ENCODE peak calls at places on chromosomes 3 and 15, in four cellular contexts. W, U, K and T are unnamed samples.

GRCh38 chr3:164683516-164683915 is 394.8 kb downstream of the SI start:
- DNase-seq in K (no peak), U (no peak), W (no peak), T (no peak)

GRCh38 chr15:65303687-65304392 is 637 bp upstream of the RNU5B-1 start:
- DNase-seq in U (no peak), K (peak; percentile 48), W (peak; percentile 89), T (peak; percentile 17)

GRCh38 chr3:53154731-53155320 is 6.2 kb upstream of the PRKCD start:
- DNase-seq in W (no peak), K (no peak), U (no peak), T (no peak)

GRCh38 chr3:16412192-16412808 is 101.2 kb downstream of the RFTN1 start:
- DNase-seq in W (no peak), K (no peak), U (no peak), T (no peak)

GRCh38 chr3:154766765-154767503 is 313.2 kb upstream of the MME start:
- DNase-seq in U (no peak), W (peak; percentile 69), K (no peak), T (peak; percentile 4)

GRCh38 chr3:12187448-12188327 is 29.0 kb upstream of the TIMP4 start:
- DNase-seq in U (no peak), K (no peak), W (peak; percentile 57), T (peak; percentile 65)

GRCh38 chr3:66544619-66545429 is 44.0 kb upstream of the LRIG1 start:
- DNase-seq in W (peak; percentile 26), K (no peak), U (no peak), T (no peak)

GRCh38 chr3:79086514-79086913 is 681.3 kb downstream of the ROBO1 start:
- DNase-seq in U (no peak), K (peak; percentile 65), W (peak; percentile 82), T (peak; percentile 52)

GRCh38 chr3:36944641-36945270 is at the start of gene TRANK1:
- DNase-seq in K (no peak), U (peak; percentile 79), W (peak; percentile 79), T (no peak)

GRCh38 chr3:86954226-86954625 is 36.7 kb downstream of the VGLL3 start:
- DNase-seq in U (no peak), W (no peak), K (no peak), T (no peak)

GRCh38 chr3:171788546-171789351 is 21.5 kb downstream of the PLD1 start:
- DNase-seq in U (no peak), W (no peak), K (no peak), T (peak; percentile 20)

GRCh38 chr3:53264718-53265117 is 8.9 kb upstream of the TKT start:
- DNase-seq in W (peak; percentile 52), K (no peak), U (no peak), T (no peak)

GRCh38 chr3:49158108-49158709 is 7.9 kb downstream of the CCDC71 start:
- DNase-seq in W (peak; percentile 90), K (no peak), U (peak; percentile 65), T (peak; percentile 62)

GRCh38 chr3:50617096-50617791 is at the start of gene MAPKAPK3:
- DNase-seq in U (no peak), K (no peak), W (no peak), T (no peak)

GRCh38 chr15:70708839-70709238 is 54.5 kb downstream of the UACA start:
- DNase-seq in U (no peak), W (no peak), K (no peak), T (no peak)

GRCh38 chr3:30631237-30631961 is 25.0 kb downstream of the TGFBR2 start:
- DNase-seq in K (no peak), U (peak; percentile 76), W (no peak), T (peak; percentile 63)

GRCh38 chr3:38349684-38350359 is 3.2 kb downstream of the XYLB start:
- DNase-seq in U (no peak), W (no peak), K (no peak), T (no peak)

GRCh38 chr3:197002701-197003454 is 26.7 kb downstream of the MELTF start:
- DNase-seq in U (peak; percentile 74), W (peak; percentile 87), K (peak; percentile 63), T (peak; percentile 43)

GRCh38 chr3:20574746-20575145 is 388.7 kb upstream of the SGO1 start:
- DNase-seq in K (no peak), U (no peak), W (no peak), T (no peak)

GRCh38 chr3:129398803-129399144 is 29.7 kb downstream of the EFCAB12 start:
- DNase-seq in K (no peak), U (no peak), W (peak; percentile 62), T (no peak)

GRCh38 chr15:55743615-55743978 is 645 bp upstream of the PRTG start:
- DNase-seq in K (no peak), W (no peak), U (no peak), T (no peak)
- H3K4me3 ChIP-seq in K (peak overlapping the region; percentile 40), W (peak overlapping the region; percentile 87), U (no peak overlapping the region), T (no peak overlapping the region)

DNA sequence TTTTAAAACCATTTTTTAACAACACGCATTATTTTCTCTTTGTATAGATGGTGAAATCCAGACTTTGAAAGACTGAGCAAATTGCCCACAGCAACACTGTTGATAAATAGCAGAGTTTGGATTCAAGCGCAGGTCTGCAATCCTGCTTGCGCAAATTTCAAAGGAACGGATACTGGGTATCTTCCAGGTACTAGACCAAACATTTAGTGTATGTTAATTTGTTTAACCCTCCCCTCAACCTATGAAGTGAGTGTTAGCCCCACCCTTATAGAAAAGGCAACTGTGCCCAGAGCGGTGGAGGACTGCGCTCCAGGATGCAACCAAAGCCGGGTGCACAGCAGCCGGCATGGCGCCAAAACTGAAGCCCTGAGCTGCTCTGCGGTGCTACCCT is 103.8 kb downstream of the CPN2 start:
- DNase-seq in K (no peak), U (no peak), W (no peak), T (no peak)
- H3K4me3 ChIP-seq in K (no peak overlapping the region), U (no peak overlapping the region), W (no peak overlapping the region), T (no peak overlapping the region)

GRCh38 chr15:47719730-47720129 is 2.4 kb downstream of the SEMA6D start:
- DNase-seq in K (no peak), U (no peak), W (no peak), T (no peak)
- H3K4me3 ChIP-seq in K (no peak overlapping the region), U (no peak overlapping the region), W (peak overlapping the region; percentile 91), T (no peak overlapping the region)

DNA sequence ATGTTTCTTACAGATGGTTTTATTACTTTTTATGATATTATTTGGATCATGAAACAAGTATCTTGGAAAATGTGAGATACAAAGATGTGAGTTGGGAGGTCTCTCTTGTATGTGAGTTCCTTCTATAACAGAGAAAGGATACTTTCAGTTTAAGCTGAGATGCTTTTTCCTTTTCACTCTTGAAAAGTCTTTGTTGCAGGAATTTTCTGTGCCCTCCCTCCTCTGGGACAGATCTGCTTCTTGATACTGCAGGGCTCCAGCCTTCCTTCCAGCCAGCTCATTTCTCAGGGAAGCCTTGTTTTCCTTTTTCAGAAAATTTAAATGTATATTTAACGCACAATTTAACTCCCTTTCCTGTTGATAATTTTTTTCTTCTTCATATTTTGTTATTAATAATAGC is 105.4 kb downstream of the IGF1R start:
- DNase-seq in U (no peak), K (peak; percentile 35), W (no peak), T (no peak)
- H3K4me3 ChIP-seq in U (no peak overlapping the region), K (no peak overlapping the region), W (no peak overlapping the region), T (no peak overlapping the region)

DNA sequence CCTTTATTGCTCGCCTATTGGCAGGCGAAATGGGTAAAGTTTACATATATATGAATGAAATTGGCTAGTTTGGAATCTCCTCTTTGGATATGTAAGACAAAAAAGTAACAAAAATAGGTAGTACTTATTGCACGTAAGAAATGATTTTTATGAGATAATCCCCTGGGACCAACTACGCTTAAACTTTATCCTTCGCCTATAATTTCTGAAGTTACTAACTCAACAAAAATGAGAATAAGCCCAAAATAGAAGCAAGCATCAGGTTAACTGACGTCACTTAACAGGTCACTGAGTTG is 438 bp upstream of the SLC49A4 start:
- DNase-seq in K (no peak), W (no peak), U (no peak), T (no peak)
- H3K4me3 ChIP-seq in K (peak overlapping the region; percentile 55), W (peak overlapping the region; percentile 91), U (peak overlapping the region; percentile 99), T (peak overlapping the region; percentile 91)

GRCh38 chr15:92881838-92882696 is 18.1 kb upstream of the CHD2 start:
- DNase-seq in K (peak; percentile 100), U (peak; percentile 99), W (peak; percentile 100), T (peak; percentile 100)

GRCh38 chr15:92879949-92880725 is 20.0 kb upstream of the CHD2 start:
- DNase-seq in U (peak; percentile 24), K (no peak), W (no peak), T (peak; percentile 89)

GRCh38 chr15:92881570-92881837 is 18.6 kb upstream of the CHD2 start:
- DNase-seq in U (no peak), W (no peak), K (no peak), T (no peak)

GRCh38 chr15:92882697-92883642 is 17.2 kb upstream of the CHD2 start:
- DNase-seq in K (no peak), W (no peak), U (no peak), T (no peak)

GRCh38 chr15:92880796-92881569 is 19.1 kb upstream of the CHD2 start:
- DNase-seq in U (no peak), K (no peak), W (no peak), T (no peak)
- H3K4me3 ChIP-seq in U (peak overlapping the region; percentile 84), K (peak overlapping the region; percentile 48), W (peak overlapping the region; percentile 64), T (peak overlapping the region; percentile 69)

GRCh38 chr15:100309984-100310291 is 31.8 kb downstream of the ADAMTS17 start:
- DNase-seq in U (no peak), W (no peak), K (no peak), T (no peak)

GRCh38 chr15:100309109-100309983 is 32.4 kb downstream of the ADAMTS17 start:
- DNase-seq in W (no peak), U (no peak), K (no peak), T (no peak)

GRCh38 chr15:100307241-100307855 is 34.4 kb downstream of the ADAMTS17 start:
- DNase-seq in U (no peak), W (no peak), K (no peak), T (peak; percentile 95)

GRCh38 chr15:100310511-100310910 is 31.3 kb downstream of the ADAMTS17 start:
- DNase-seq in U (no peak), K (no peak), W (no peak), T (no peak)

GRCh38 chr15:100308222-100309007 is 33.4 kb downstream of the ADAMTS17 start:
- DNase-seq in K (no peak), U (no peak), W (no peak), T (no peak)
- H3K4me3 ChIP-seq in K (no peak overlapping the region), U (no peak overlapping the region), W (no peak overlapping the region), T (peak overlapping the region; percentile 31)